ENCODE peak calls at places on chromosomes 2 and 18, in four cellular contexts. One of them, this sample, is unnamed.

GRCh38 chr2:164735309-164735919 is 106.2 kb downstream of the COBLL1 start:
- DNase-seq in small intestine: no peak
- DNase-seq in activated naive CD8-positive, alpha-beta T cell treated with anti-CD3 and anti-CD28 coated beads, Interleukin-2, amount 50 U/mL, for 24 hours: no peak
- DNase-seq in NAMALWA: no peak
- DNase-seq in this sample: no peak

GRCh38 chr2:167509585-167509984 is 621.3 kb downstream of the XIRP2 start:
- DNase-seq in NAMALWA: no peak
- DNase-seq in small intestine: no peak
- DNase-seq in activated naive CD8-positive, alpha-beta T cell treated with anti-CD3 and anti-CD28 coated beads, Interleukin-2, amount 50 U/mL, for 24 hours: no peak
- DNase-seq in this sample: no peak

GRCh38 chr2:146527166-146527565 is 1317.7 kb upstream of the ACVR2A start:
- DNase-seq in small intestine: no peak
- DNase-seq in NAMALWA: no peak
- DNase-seq in activated naive CD8-positive, alpha-beta T cell treated with anti-CD3 and anti-CD28 coated beads, Interleukin-2, amount 50 U/mL, for 24 hours: no peak
- DNase-seq in this sample: no peak

GRCh38 chr2:185738679-185739472 is at the start of gene FSIP2:
- DNase-seq in small intestine: peak
- DNase-seq in NAMALWA: no peak
- DNase-seq in activated naive CD8-positive, alpha-beta T cell treated with anti-CD3 and anti-CD28 coated beads, Interleukin-2, amount 50 U/mL, for 24 hours: peak
- DNase-seq in this sample: peak

GRCh38 chr2:215729985-215730620 is 283.2 kb downstream of the MREG start:
- DNase-seq in NAMALWA: no peak
- DNase-seq in small intestine: no peak
- DNase-seq in activated naive CD8-positive, alpha-beta T cell treated with anti-CD3 and anti-CD28 coated beads, Interleukin-2, amount 50 U/mL, for 24 hours: no peak
- DNase-seq in this sample: no peak

GRCh38 chr2:24832991-24833671 is 39.9 kb downstream of the CENPO start:
- DNase-seq in small intestine: no peak
- DNase-seq in activated naive CD8-positive, alpha-beta T cell treated with anti-CD3 and anti-CD28 coated beads, Interleukin-2, amount 50 U/mL, for 24 hours: no peak
- DNase-seq in NAMALWA: no peak
- DNase-seq in this sample: no peak

GRCh38 chr2:127107622-127107999 is 657 bp upstream of the BIN1 start:
- DNase-seq in small intestine: peak
- DNase-seq in activated naive CD8-positive, alpha-beta T cell treated with anti-CD3 and anti-CD28 coated beads, Interleukin-2, amount 50 U/mL, for 24 hours: no peak
- DNase-seq in NAMALWA: no peak
- DNase-seq in this sample: peak

GRCh38 chr2:237131749-237132148 is 46.1 kb downstream of the COPS8 start:
- DNase-seq in activated naive CD8-positive, alpha-beta T cell treated with anti-CD3 and anti-CD28 coated beads, Interleukin-2, amount 50 U/mL, for 24 hours: no peak
- DNase-seq in small intestine: no peak
- DNase-seq in NAMALWA: no peak
- DNase-seq in this sample: no peak

GRCh38 chr2:101175991-101176390 is 24.8 kb upstream of the TBC1D8 start:
- DNase-seq in NAMALWA: no peak
- DNase-seq in small intestine: no peak
- DNase-seq in activated naive CD8-positive, alpha-beta T cell treated with anti-CD3 and anti-CD28 coated beads, Interleukin-2, amount 50 U/mL, for 24 hours: no peak
- DNase-seq in this sample: no peak

GRCh38 chr18:12278765-12279682 is 24.9 kb downstream of the CIDEA start:
- DNase-seq in activated naive CD8-positive, alpha-beta T cell treated with anti-CD3 and anti-CD28 coated beads, Interleukin-2, amount 50 U/mL, for 24 hours: no peak
- DNase-seq in small intestine: no peak
- DNase-seq in NAMALWA: no peak
- DNase-seq in this sample: peak

GRCh38 chr2:147026664-147027278 is 818.1 kb upstream of the ACVR2A start:
- DNase-seq in small intestine: no peak
- DNase-seq in NAMALWA: no peak
- DNase-seq in activated naive CD8-positive, alpha-beta T cell treated with anti-CD3 and anti-CD28 coated beads, Interleukin-2, amount 50 U/mL, for 24 hours: no peak
- DNase-seq in this sample: no peak

GRCh38 chr18:37364237-37364636 is 201.4 kb downstream of the CELF4 start:
- DNase-seq in NAMALWA: no peak
- DNase-seq in activated naive CD8-positive, alpha-beta T cell treated with anti-CD3 and anti-CD28 coated beads, Interleukin-2, amount 50 U/mL, for 24 hours: no peak
- DNase-seq in small intestine: no peak
- DNase-seq in this sample: no peak

GRCh38 chr2:173520918-173521317 is 166.2 kb downstream of the CDCA7 start:
- DNase-seq in NAMALWA: no peak
- DNase-seq in small intestine: no peak
- DNase-seq in activated naive CD8-positive, alpha-beta T cell treated with anti-CD3 and anti-CD28 coated beads, Interleukin-2, amount 50 U/mL, for 24 hours: no peak
- DNase-seq in this sample: no peak

GRCh38 chr18:31819106-31819924 is 58.6 kb upstream of the SLC25A52 start:
- DNase-seq in small intestine: peak
- DNase-seq in NAMALWA: peak
- DNase-seq in activated naive CD8-positive, alpha-beta T cell treated with anti-CD3 and anti-CD28 coated beads, Interleukin-2, amount 50 U/mL, for 24 hours: no peak
- DNase-seq in this sample: no peak

GRCh38 chr18:66872277-66872676 is 268.4 kb upstream of the CDH19 start:
- DNase-seq in small intestine: no peak
- DNase-seq in NAMALWA: peak
- DNase-seq in activated naive CD8-positive, alpha-beta T cell treated with anti-CD3 and anti-CD28 coated beads, Interleukin-2, amount 50 U/mL, for 24 hours: no peak
- DNase-seq in this sample: no peak

GRCh38 chr2:189521686-189522434 is 58.7 kb downstream of the SLC40A1 start:
- DNase-seq in small intestine: peak
- DNase-seq in NAMALWA: peak
- DNase-seq in activated naive CD8-positive, alpha-beta T cell treated with anti-CD3 and anti-CD28 coated beads, Interleukin-2, amount 50 U/mL, for 24 hours: no peak
- DNase-seq in this sample: no peak

GRCh38 chr2:10647451-10647850 is 42.3 kb downstream of the NOL10 start:
- DNase-seq in NAMALWA: no peak
- DNase-seq in small intestine: no peak
- DNase-seq in activated naive CD8-positive, alpha-beta T cell treated with anti-CD3 and anti-CD28 coated beads, Interleukin-2, amount 50 U/mL, for 24 hours: no peak
- DNase-seq in this sample: no peak

GRCh38 chr2:142682528-142682927 is 194.9 kb upstream of the KYNU start:
- DNase-seq in small intestine: no peak
- DNase-seq in activated naive CD8-positive, alpha-beta T cell treated with anti-CD3 and anti-CD28 coated beads, Interleukin-2, amount 50 U/mL, for 24 hours: no peak
- DNase-seq in NAMALWA: peak
- DNase-seq in this sample: no peak

GRCh38 chr2:8424997-8425900 is 256.6 kb upstream of the ID2 start:
- DNase-seq in small intestine: no peak
- DNase-seq in activated naive CD8-positive, alpha-beta T cell treated with anti-CD3 and anti-CD28 coated beads, Interleukin-2, amount 50 U/mL, for 24 hours: peak
- DNase-seq in NAMALWA: no peak
- DNase-seq in this sample: no peak

GRCh38 chr2:7838636-7839035 is 843.2 kb upstream of the ID2 start:
- DNase-seq in small intestine: no peak
- DNase-seq in NAMALWA: no peak
- DNase-seq in activated naive CD8-positive, alpha-beta T cell treated with anti-CD3 and anti-CD28 coated beads, Interleukin-2, amount 50 U/mL, for 24 hours: no peak
- DNase-seq in this sample: no peak

GRCh38 chr18:62925031-62925688 is 209.8 kb downstream of the PHLPP1 start:
- DNase-seq in small intestine: no peak
- DNase-seq in NAMALWA: no peak
- DNase-seq in activated naive CD8-positive, alpha-beta T cell treated with anti-CD3 and anti-CD28 coated beads, Interleukin-2, amount 50 U/mL, for 24 hours: no peak
- DNase-seq in this sample: no peak

This sample was measured in transverse colon.